ENCODE peak calls at places on chromosomes 2 and 18, in ten cellular contexts. A is activated CD4-positive, alpha-beta T cell treated with anti-CD3 and anti-CD28 coated beads, Interleukin-2, amount 50 U/mL, for 1 hour; E is osteocyte; R is right atrium auricular region; X is hepatic stellate cell; N is activated T-cell treated with anti-CD3 and anti-CD28 coated beads for 1 hour; J is activated CD4-positive, CD25-positive, alpha-beta regulatory T cell; C is NCI-H446 treated with DMSO at 0.1 percent for 48 hours; K is stimulated activated CD4-positive, alpha-beta T cell treated with anti-CD3 and anti-CD28 coated beads, TNF-alpha, amount 100 ng/mL, for 4 hours; M is CD4-positive, alpha-beta T cell. G is an unnamed sample.

GRCh38 chr2:25266399-25266798 is 75.3 kb downstream of the DNMT3A start:
- DNase-seq in A (no peak), E (no peak), R (no peak), X (no peak), N (no peak), J (no peak), C (peak), K (no peak), M (no peak), G (no peak)

GRCh38 chr18:75273817-75274216 is 63.2 kb downstream of the TSHZ1 start:
- DNase-seq in A (no peak), E (no peak), R (no peak), X (no peak), N (no peak), J (no peak), C (no peak), K (no peak), M (no peak), G (no peak)

GRCh38 chr2:236200378-236200777 is 32.2 kb upstream of the GBX2 start:
- DNase-seq in A (no peak), E (no peak), R (no peak), X (no peak), N (no peak), J (no peak), C (no peak), K (no peak), M (no peak), G (no peak)

GRCh38 chr2:148614332-148615049 is 30.1 kb upstream of the EPC2 start:
- DNase-seq in A (no peak), E (no peak), R (no peak), X (peak), N (no peak), J (no peak), C (no peak), K (no peak), M (no peak), G (peak)

GRCh38 chr18:74512321-74513053 is 16.3 kb downstream of the CNDP2 start:
- DNase-seq in A (no peak), E (no peak), R (no peak), X (no peak), N (no peak), J (no peak), C (no peak), K (no peak), M (no peak), G (no peak)

GRCh38 chr2:38740851-38741541 is 10.2 kb downstream of the SRSF7 start:
- DNase-seq in A (peak), E (no peak), R (peak), X (peak), N (no peak), J (no peak), C (peak), K (no peak), M (peak), G (no peak)

GRCh38 chr2:28656937-28657615 is 94.6 kb upstream of the PPP1CB start:
- DNase-seq in A (no peak), E (no peak), R (no peak), X (no peak), N (no peak), J (no peak), C (no peak), K (no peak), M (no peak), G (no peak)

GRCh38 chr2:159206736-159207380 is 79.6 kb downstream of the WDSUB1 start:
- DNase-seq in A (no peak), E (no peak), R (no peak), X (peak), N (no peak), J (no peak), C (no peak), K (no peak), M (no peak), G (no peak)

GRCh38 chr2:54476852-54477251 is 20.7 kb downstream of the SPTBN1 start:
- DNase-seq in A (no peak), E (no peak), R (no peak), X (no peak), N (no peak), J (no peak), C (no peak), K (no peak), M (no peak), G (no peak)

GRCh38 chr2:30040147-30040546 is 106.7 kb upstream of the YPEL5 start:
- DNase-seq in A (no peak), E (peak), R (no peak), X (no peak), N (no peak), J (no peak), C (no peak), K (no peak), M (no peak), G (no peak)

GRCh38 chr18:32469190-32469611 is 1.5 kb downstream of the GAREM1 start:
- DNase-seq in A (no peak), E (peak), R (no peak), X (peak), N (no peak), J (no peak), C (no peak), K (no peak), M (no peak), G (peak)

GRCh38 chr18:6821346-6821745 is 91.8 kb downstream of the ARHGAP28 start:
- DNase-seq in A (no peak), E (no peak), R (no peak), X (no peak), N (no peak), J (no peak), C (no peak), K (no peak), M (no peak), G (no peak)

GRCh38 chr2:121910139-121910538 is 154.7 kb downstream of the TSN start:
- DNase-seq in A (no peak), E (no peak), R (no peak), X (peak), N (no peak), J (no peak), C (no peak), K (no peak), M (no peak), G (no peak)